ENCODE peak calls at places on chromosomes 6 and 20, in six cellular contexts. One of them, this sample, is unnamed.

GRCh38 chr20:25563876-25564275 is 21.5 kb downstream of the NINL start:
- DNase-seq in CD8-positive, alpha-beta memory T cell: no peak
- DNase-seq in lung: no peak
- DNase-seq in Peyer's patch: no peak
- DNase-seq in IMR-90: no peak
- DNase-seq in heart right ventricle: no peak
- DNase-seq in this sample: no peak

GRCh38 chr6:118574051-118574865 is 26.2 kb downstream of the PLN start:
- DNase-seq in Peyer's patch: no peak
- DNase-seq in heart right ventricle: no peak
- DNase-seq in IMR-90: peak; percentile 39
- DNase-seq in lung: no peak
- DNase-seq in CD8-positive, alpha-beta memory T cell: no peak
- DNase-seq in this sample: no peak

GRCh38 chr6:106446983-106447382 is 86.5 kb downstream of the CRYBG1 start:
- DNase-seq in heart right ventricle: no peak
- DNase-seq in lung: no peak
- DNase-seq in IMR-90: no peak
- DNase-seq in CD8-positive, alpha-beta memory T cell: no peak
- DNase-seq in Peyer's patch: no peak
- DNase-seq in this sample: peak; percentile 87

GRCh38 chr20:16216227-16217210 is 356.7 kb downstream of the KIF16B start:
- DNase-seq in Peyer's patch: no peak
- DNase-seq in CD8-positive, alpha-beta memory T cell: no peak
- DNase-seq in lung: no peak
- DNase-seq in IMR-90: no peak
- DNase-seq in heart right ventricle: no peak
- DNase-seq in this sample: no peak

GRCh38 chr6:79586548-79586947 is 44.6 kb upstream of the SH3BGRL2 start:
- DNase-seq in IMR-90: peak; percentile 45
- DNase-seq in Peyer's patch: no peak
- DNase-seq in CD8-positive, alpha-beta memory T cell: no peak
- DNase-seq in heart right ventricle: no peak
- DNase-seq in lung: no peak
- DNase-seq in this sample: peak; percentile 68

GRCh38 chr6:73969982-73970960 is 274.3 kb downstream of the CD109 start:
- DNase-seq in lung: no peak
- DNase-seq in Peyer's patch: no peak
- DNase-seq in IMR-90: peak; percentile 67
- DNase-seq in CD8-positive, alpha-beta memory T cell: no peak
- DNase-seq in heart right ventricle: no peak
- DNase-seq in this sample: no peak

GRCh38 chr6:87722831-87723726 is 21.0 kb upstream of the AKIRIN2 start:
- DNase-seq in CD8-positive, alpha-beta memory T cell: no peak
- DNase-seq in IMR-90: peak; percentile 95
- DNase-seq in lung: peak; percentile 59
- DNase-seq in heart right ventricle: peak; percentile 54
- DNase-seq in Peyer's patch: no peak
- DNase-seq in this sample: peak; percentile 35

GRCh38 chr6:104161960-104162669 is 697.6 kb downstream of the HACE1 start:
- DNase-seq in Peyer's patch: no peak
- DNase-seq in CD8-positive, alpha-beta memory T cell: no peak
- DNase-seq in lung: no peak
- DNase-seq in IMR-90: no peak
- DNase-seq in heart right ventricle: no peak
- DNase-seq in this sample: no peak

GRCh38 chr20:62066339-62066982 is 780 bp upstream of the TAF4 start:
- DNase-seq in lung: peak; percentile 57
- DNase-seq in Peyer's patch: peak; percentile 81
- DNase-seq in IMR-90: no peak
- DNase-seq in CD8-positive, alpha-beta memory T cell: no peak
- DNase-seq in heart right ventricle: peak; percentile 58
- DNase-seq in this sample: peak; percentile 69

GRCh38 chr20:64041781-64042771 is 6.1 kb downstream of the C20orf204 start:
- DNase-seq in Peyer's patch: no peak
- DNase-seq in CD8-positive, alpha-beta memory T cell: no peak
- DNase-seq in heart right ventricle: no peak
- DNase-seq in lung: no peak
- DNase-seq in IMR-90: no peak
- DNase-seq in this sample: no peak

GRCh38 chr6:33640361-33640760 is 19.2 kb downstream of the ITPR3 start:
- DNase-seq in heart right ventricle: no peak
- DNase-seq in lung: no peak
- DNase-seq in IMR-90: no peak
- DNase-seq in Peyer's patch: no peak
- DNase-seq in CD8-positive, alpha-beta memory T cell: no peak
- DNase-seq in this sample: no peak

GRCh38 chr6:53960311-53960710 is 150.9 kb upstream of the MLIP start:
- DNase-seq in heart right ventricle: no peak
- DNase-seq in Peyer's patch: no peak
- DNase-seq in IMR-90: peak; percentile 82
- DNase-seq in lung: no peak
- DNase-seq in CD8-positive, alpha-beta memory T cell: no peak
- DNase-seq in this sample: no peak

GRCh38 chr20:53883098-53883762 is 187.2 kb downstream of the BCAS1 start:
- DNase-seq in heart right ventricle: no peak
- DNase-seq in Peyer's patch: no peak
- DNase-seq in lung: no peak
- DNase-seq in IMR-90: peak; percentile 86
- DNase-seq in CD8-positive, alpha-beta memory T cell: no peak
- DNase-seq in this sample: no peak
- H3K27ac ChIP-seq in heart right ventricle: no peak overlapping the region
- H3K27ac ChIP-seq in Peyer's patch: no peak overlapping the region
- H3K27ac ChIP-seq in lung: no peak overlapping the region
- H3K27ac ChIP-seq in IMR-90: no peak overlapping the region
- H3K27ac ChIP-seq in CD8-positive, alpha-beta memory T cell: no peak overlapping the region
- H3K27ac ChIP-seq in this sample: no peak overlapping the region

GRCh38 chr20:41035207-41035606 is 6.6 kb downstream of the TOP1 start:
- DNase-seq in heart right ventricle: no peak
- DNase-seq in Peyer's patch: no peak
- DNase-seq in CD8-positive, alpha-beta memory T cell: no peak
- DNase-seq in lung: no peak
- DNase-seq in IMR-90: no peak
- DNase-seq in this sample: no peak
- H3K4me1 ChIP-seq in heart right ventricle: peaks cover 87% of the 10 kb centered on the region
- H3K4me1 ChIP-seq in Peyer's patch: peaks cover 5% of the 10 kb centered on the region
- H3K4me1 ChIP-seq in CD8-positive, alpha-beta memory T cell: peaks cover 82% of the 10 kb centered on the region
- H3K4me1 ChIP-seq in lung: peaks cover 5% of the 10 kb centered on the region
- H3K4me1 ChIP-seq in IMR-90: peaks cover 12% of the 10 kb centered on the region
- H3K4me1 ChIP-seq in this sample: peaks cover 10% of the 10 kb centered on the region

GRCh38 chr20:37821691-37822655 is 81.0 kb upstream of the VSTM2L start:
- DNase-seq in CD8-positive, alpha-beta memory T cell: no peak
- DNase-seq in lung: no peak
- DNase-seq in IMR-90: peak; percentile 91
- DNase-seq in Peyer's patch: no peak
- DNase-seq in heart right ventricle: no peak
- DNase-seq in this sample: no peak
- H3K4me3 ChIP-seq in CD8-positive, alpha-beta memory T cell: no peak overlapping the region
- H3K4me3 ChIP-seq in lung: no peak overlapping the region
- H3K4me3 ChIP-seq in IMR-90: no peak overlapping the region
- H3K4me3 ChIP-seq in Peyer's patch: no peak overlapping the region
- H3K4me3 ChIP-seq in heart right ventricle: no peak overlapping the region
- H3K4me3 ChIP-seq in this sample: no peak overlapping the region

GRCh38 chr6:113120214-113120576 is 737.0 kb upstream of the MARCKS start:
- DNase-seq in heart right ventricle: no peak
- DNase-seq in CD8-positive, alpha-beta memory T cell: no peak
- DNase-seq in lung: no peak
- DNase-seq in Peyer's patch: no peak
- DNase-seq in IMR-90: peak; percentile 96
- DNase-seq in this sample: no peak

GRCh38 chr6:113128020-113128419 is 729.1 kb upstream of the MARCKS start:
- DNase-seq in IMR-90: no peak
- DNase-seq in lung: no peak
- DNase-seq in CD8-positive, alpha-beta memory T cell: no peak
- DNase-seq in Peyer's patch: no peak
- DNase-seq in heart right ventricle: no peak
- DNase-seq in this sample: no peak

GRCh38 chr6:113120577-113121285 is 736.4 kb upstream of the MARCKS start:
- DNase-seq in Peyer's patch: no peak
- DNase-seq in heart right ventricle: no peak
- DNase-seq in lung: no peak
- DNase-seq in CD8-positive, alpha-beta memory T cell: no peak
- DNase-seq in IMR-90: peak; percentile 93
- DNase-seq in this sample: no peak

DNA sequence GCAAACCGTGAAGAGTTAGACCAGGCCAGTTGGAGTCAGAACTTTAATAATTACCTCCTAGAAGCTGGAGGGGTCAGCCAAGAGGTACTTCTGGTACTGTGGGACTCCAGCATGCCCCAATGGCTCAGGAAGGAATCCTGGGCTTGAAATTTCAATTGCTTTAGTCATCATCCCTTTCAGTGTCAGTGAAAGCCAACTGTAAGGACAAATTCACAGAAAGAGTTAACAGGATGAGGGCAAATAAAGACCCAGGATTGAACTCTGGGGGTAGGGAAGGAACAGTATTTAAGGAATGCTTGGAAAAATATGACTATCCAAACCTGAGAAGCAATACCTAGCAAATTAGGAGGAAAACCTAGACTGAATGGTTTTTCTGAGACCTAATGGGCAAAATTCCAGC is 735.1 kb upstream of the MARCKS start:
- DNase-seq in Peyer's patch: no peak
- DNase-seq in CD8-positive, alpha-beta memory T cell: no peak
- DNase-seq in heart right ventricle: no peak
- DNase-seq in lung: no peak
- DNase-seq in IMR-90: peak; percentile 87
- DNase-seq in this sample: no peak
- H3K27ac ChIP-seq in Peyer's patch: no peak overlapping the region
- H3K27ac ChIP-seq in CD8-positive, alpha-beta memory T cell: no peak overlapping the region
- H3K27ac ChIP-seq in heart right ventricle: no peak overlapping the region
- H3K27ac ChIP-seq in lung: no peak overlapping the region
- H3K27ac ChIP-seq in IMR-90: no peak overlapping the region
- H3K27ac ChIP-seq in this sample: no peak overlapping the region

DNA sequence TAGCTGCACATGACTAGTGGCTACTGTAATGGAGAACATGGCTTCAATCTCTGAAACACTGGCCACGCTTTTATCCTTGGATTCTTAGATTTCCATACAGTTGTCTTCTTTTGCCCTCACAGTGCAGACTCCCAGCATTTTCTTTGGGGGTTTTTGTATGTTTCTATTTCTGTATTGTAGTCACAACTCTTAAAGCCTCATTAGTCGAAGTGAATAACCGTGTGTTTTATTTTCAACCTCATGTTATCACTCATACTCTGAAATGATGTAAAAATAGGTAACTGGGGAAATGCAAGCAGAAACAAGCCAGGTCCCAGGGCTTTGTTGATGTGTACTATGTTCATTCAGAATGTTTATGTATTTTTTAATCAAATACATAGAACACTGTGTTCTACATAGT is 162.9 kb downstream of the JARID2 start:
- DNase-seq in heart right ventricle: no peak
- DNase-seq in lung: no peak
- DNase-seq in CD8-positive, alpha-beta memory T cell: no peak
- DNase-seq in Peyer's patch: no peak
- DNase-seq in IMR-90: no peak
- DNase-seq in this sample: no peak
- H3K4me1 ChIP-seq in heart right ventricle: peaks cover 60% of the 10 kb centered on the region
- H3K4me1 ChIP-seq in lung: peaks cover 4% of the 10 kb centered on the region
- H3K4me1 ChIP-seq in CD8-positive, alpha-beta memory T cell: peaks cover 54% of the 10 kb centered on the region
- H3K4me1 ChIP-seq in Peyer's patch: peaks cover 4% of the 10 kb centered on the region
- H3K4me1 ChIP-seq in IMR-90: peaks cover 10% of the 10 kb centered on the region
- H3K4me1 ChIP-seq in this sample: peaks cover 2% of the 10 kb centered on the region

DNA sequence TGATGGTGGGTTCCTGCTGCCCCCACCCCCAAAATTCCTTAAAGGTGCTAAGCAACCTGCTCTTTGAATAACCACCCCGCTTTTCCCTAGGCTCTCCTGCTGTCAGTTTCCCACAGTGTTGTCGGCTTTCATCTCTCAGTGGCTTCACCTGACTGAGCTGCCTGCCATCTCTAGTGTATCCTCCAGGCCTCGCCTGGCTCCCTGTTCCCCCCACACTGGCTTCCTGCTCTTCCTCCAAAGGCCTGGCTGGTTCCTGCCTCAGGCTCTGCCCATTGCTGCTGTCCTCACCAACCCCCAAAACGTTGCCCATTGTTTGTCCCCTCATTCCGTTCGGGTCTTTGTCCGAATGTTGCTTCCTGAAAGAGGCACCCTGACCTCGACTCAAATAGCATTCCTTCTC is 93.8 kb upstream of the POPDC3 start:
- DNase-seq in IMR-90: no peak
- DNase-seq in lung: no peak
- DNase-seq in CD8-positive, alpha-beta memory T cell: no peak
- DNase-seq in Peyer's patch: no peak
- DNase-seq in heart right ventricle: no peak
- DNase-seq in this sample: no peak
- H3K4me3 ChIP-seq in IMR-90: no peak overlapping the region
- H3K4me3 ChIP-seq in lung: no peak overlapping the region
- H3K4me3 ChIP-seq in CD8-positive, alpha-beta memory T cell: no peak overlapping the region
- H3K4me3 ChIP-seq in Peyer's patch: no peak overlapping the region
- H3K4me3 ChIP-seq in heart right ventricle: no peak overlapping the region
- H3K4me3 ChIP-seq in this sample: no peak overlapping the region

GRCh38 chr6:39952170-39952569 is 17.9 kb upstream of the MOCS1 start:
- DNase-seq in CD8-positive, alpha-beta memory T cell: no peak
- DNase-seq in lung: no peak
- DNase-seq in Peyer's patch: no peak
- DNase-seq in heart right ventricle: no peak
- DNase-seq in IMR-90: peak; percentile 14
- DNase-seq in this sample: no peak
- H3K27ac ChIP-seq in CD8-positive, alpha-beta memory T cell: no peak overlapping the region
- H3K27ac ChIP-seq in lung: no peak overlapping the region
- H3K27ac ChIP-seq in Peyer's patch: peak overlapping the region; percentile 11
- H3K27ac ChIP-seq in heart right ventricle: no peak overlapping the region
- H3K27ac ChIP-seq in IMR-90: no peak overlapping the region
- H3K27ac ChIP-seq in this sample: no peak overlapping the region

DNA sequence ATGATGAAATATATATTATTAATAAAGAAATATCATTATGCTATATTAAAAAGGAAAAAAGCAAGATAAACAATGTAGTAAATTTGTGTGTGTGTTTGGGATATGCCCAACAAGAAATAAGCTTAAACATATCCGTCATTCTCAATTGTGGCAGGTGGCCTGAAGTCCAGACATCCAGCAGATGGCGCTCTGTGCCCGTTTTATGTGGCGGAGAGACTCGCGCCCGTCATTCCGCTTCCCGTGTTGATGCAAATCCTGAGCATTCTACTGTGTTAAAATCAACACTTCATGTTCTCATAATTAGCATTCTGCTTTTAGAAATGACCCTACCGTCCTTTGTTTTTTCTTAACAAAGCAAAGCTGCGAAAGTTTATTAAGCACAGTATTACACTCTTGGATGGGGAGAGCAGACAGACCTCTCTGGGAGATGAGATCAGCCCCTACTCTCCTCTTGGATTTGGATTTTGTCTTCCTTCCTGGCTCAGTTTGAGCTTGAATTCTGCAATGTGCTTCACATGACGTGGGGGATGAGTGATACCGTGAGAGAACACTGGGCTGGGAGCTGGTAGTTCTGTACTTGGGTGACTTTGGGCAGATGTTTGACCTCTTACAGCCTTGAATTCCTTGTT is 125.8 kb downstream of the MCHR2 start:
- DNase-seq in CD8-positive, alpha-beta memory T cell: peak; percentile 60
- DNase-seq in heart right ventricle: peak; percentile 71
- DNase-seq in IMR-90: peak; percentile 51
- DNase-seq in Peyer's patch: peak; percentile 75
- DNase-seq in lung: peak; percentile 71
- DNase-seq in this sample: peak; percentile 60
- H3K4me1 ChIP-seq in CD8-positive, alpha-beta memory T cell: peaks cover 6% of the 10 kb centered on the region
- H3K4me1 ChIP-seq in heart right ventricle: no peaks in the 10 kb centered on the region
- H3K4me1 ChIP-seq in IMR-90: no peaks in the 10 kb centered on the region
- H3K4me1 ChIP-seq in Peyer's patch: no peaks in the 10 kb centered on the region
- H3K4me1 ChIP-seq in lung: no peaks in the 10 kb centered on the region
- H3K4me1 ChIP-seq in this sample: no peaks in the 10 kb centered on the region